ENCODE peak calls at places on chromosomes 13 and 19, in ten cellular contexts. B, M, W, R, H, E, X, O, Z and N are unnamed samples.

GRCh38 chr19:18437481-18438330 is at the start of gene ISYNA1:
- DNase-seq in B (peak), M (peak), W (peak), R (peak), H (no peak), E (peak), X (peak), O (no peak), Z (peak), N (peak)

GRCh38 chr19:15995536-15995935 is 46.7 kb downstream of the OR10H4 start:
- DNase-seq in B (no peak), M (no peak), W (no peak), R (no peak), H (no peak), E (no peak), X (no peak), O (no peak), Z (no peak), N (no peak)

GRCh38 chr13:46604226-46604968 is 51.4 kb downstream of the LRCH1 start:
- DNase-seq in B (no peak), M (no peak), W (no peak), R (no peak), H (no peak), E (no peak), X (no peak), O (no peak), Z (no peak), N (peak)

GRCh38 chr19:10206226-10206873 is 11.6 kb upstream of the DNMT1 start:
- DNase-seq in B (peak), M (no peak), W (no peak), R (peak), H (no peak), E (no peak), X (no peak), O (peak), Z (peak), N (no peak)

GRCh38 chr19:36604656-36605100 is 435 bp upstream of the ZNF382 start:
- DNase-seq in B (peak), M (peak), W (peak), R (peak), H (peak), E (peak), X (peak), O (no peak), Z (peak), N (peak)

GRCh38 chr19:5823579-5824281 is 15.8 kb downstream of the FUT6 start:
- DNase-seq in B (no peak), M (no peak), W (peak), R (no peak), H (no peak), E (no peak), X (no peak), O (peak), Z (no peak), N (peak)

GRCh38 chr13:110230661-110231347 is 76.2 kb downstream of the COL4A1 start:
- DNase-seq in B (no peak), M (no peak), W (peak), R (no peak), H (no peak), E (no peak), X (no peak), O (peak), Z (no peak), N (no peak)

GRCh38 chr13:71659427-71659826 is 207.6 kb downstream of the DACH1 start:
- DNase-seq in B (no peak), M (no peak), W (no peak), R (no peak), H (no peak), E (no peak), X (no peak), O (no peak), Z (no peak), N (no peak)

GRCh38 chr13:82681535-82681934 is 1200.7 kb downstream of the SLITRK1 start:
- DNase-seq in B (no peak), M (no peak), W (no peak), R (no peak), H (no peak), E (no peak), X (no peak), O (no peak), Z (no peak), N (no peak)

GRCh38 chr19:2815191-2815614 is 4.5 kb upstream of the ZNF554 start:
- DNase-seq in B (no peak), M (no peak), W (no peak), R (no peak), H (no peak), E (no peak), X (no peak), O (no peak), Z (peak), N (no peak)

GRCh38 chr13:22757530-22758120 is 423.2 kb upstream of the SGCG start:
- DNase-seq in B (peak), M (no peak), W (no peak), R (no peak), H (no peak), E (no peak), X (no peak), O (peak), Z (peak), N (peak)

GRCh38 chr19:53868091-53868891 is 608 bp downstream of the MYADM start:
- DNase-seq in B (peak), M (no peak), W (peak), R (peak), H (peak), E (no peak), X (peak), O (peak), Z (peak), N (peak)

GRCh38 chr19:36103842-36104552 is 6.9 kb upstream of the OVOL3 start:
- DNase-seq in B (no peak), M (no peak), W (no peak), R (peak), H (no peak), E (no peak), X (no peak), O (no peak), Z (no peak), N (peak)

GRCh38 chr19:3210347-3211017 is 14.0 kb upstream of the CELF5 start:
- DNase-seq in B (peak), M (peak), W (peak), R (peak), H (peak), E (peak), X (peak), O (peak), Z (peak), N (peak)

GRCh38 chr19:46426506-46427162 is 2.1 kb downstream of the PNMA8C start:
- DNase-seq in B (peak), M (no peak), W (peak), R (peak), H (no peak), E (no peak), X (peak), O (no peak), Z (peak), N (no peak)

GRCh38 chr19:55289117-55289796 is 5.5 kb downstream of the BRSK1 start:
- DNase-seq in B (peak), M (no peak), W (no peak), R (no peak), H (no peak), E (no peak), X (no peak), O (peak), Z (no peak), N (no peak)

GRCh38 chr13:97223711-97224461 is 1.8 kb downstream of the MBNL2 start:
- DNase-seq in B (peak), M (no peak), W (peak), R (peak), H (peak), E (no peak), X (peak), O (peak), Z (peak), N (peak)

GRCh38 chr19:16661480-16662034 is 618 bp downstream of the TMEM38A start:
- DNase-seq in B (peak), M (peak), W (peak), R (no peak), H (no peak), E (no peak), X (no peak), O (no peak), Z (no peak), N (peak)

GRCh38 chr13:92103673-92104296 is 705.4 kb downstream of the GPC5 start:
- DNase-seq in B (no peak), M (no peak), W (no peak), R (no peak), H (no peak), E (no peak), X (no peak), O (no peak), Z (no peak), N (no peak)

GRCh38 chr19:50384685-50385535 is 763 bp downstream of the POLD1 start:
- DNase-seq in B (peak), M (no peak), W (no peak), R (peak), H (no peak), E (no peak), X (no peak), O (peak), Z (peak), N (peak)

GRCh38 chr19:4984106-4984380 is 15.1 kb downstream of the KDM4B start:
- DNase-seq in B (no peak), M (no peak), W (no peak), R (no peak), H (no peak), E (no peak), X (no peak), O (no peak), Z (no peak), N (no peak)

GRCh38 chr19:51771369-51771768 is 10.4 kb downstream of the FPR2 start:
- DNase-seq in B (no peak), M (no peak), W (no peak), R (no peak), H (no peak), E (no peak), X (no peak), O (no peak), Z (no peak), N (no peak)

GRCh38 chr13:66574606-66575005 is 655.5 kb downstream of the PCDH9 start:
- DNase-seq in B (peak), M (no peak), W (no peak), R (peak), H (no peak), E (no peak), X (no peak), O (no peak), Z (peak), N (no peak)